ENCODE peak calls at places on chromosomes 1 and 21, in seven cellular contexts. H is PC-9; T is fibroblast of mammary gland; Q is astrocyte of the spinal cord; Z is CD8-positive, alpha-beta T cell; O is body of pancreas; R is lung. W is an unnamed sample.

GRCh38 chr1:21100496-21100895 is 76.2 kb downstream of the EIF4G3 start:
- DNase-seq in H (no peak), Z (no peak), Q (no peak), R (no peak), O (no peak), T (peak), W (peak)

GRCh38 chr1:201876148-201876547 is 12.6 kb upstream of the SHISA4 start:
- DNase-seq in T (peak), H (no peak), Q (no peak), Z (no peak), O (no peak), R (no peak), W (peak)

GRCh38 chr1:223665592-223666312 is at the start of gene CAPN8:
- DNase-seq in Q (no peak), Z (no peak), O (peak), H (peak), R (peak), T (no peak), W (no peak)

GRCh38 chr1:244052728-244053312 is 1.7 kb downstream of the ZBTB18 start:
- DNase-seq in Q (no peak), Z (no peak), T (no peak), O (no peak), H (no peak), R (no peak), W (no peak)

GRCh38 chr21:15660424-15660805 is 69.4 kb upstream of the USP25 start:
- DNase-seq in O (no peak), H (no peak), Z (no peak), T (no peak), Q (no peak), R (no peak), W (no peak)

GRCh38 chr1:33301273-33301984 is 19.5 kb downstream of the A3GALT2 start:
- DNase-seq in R (no peak), T (peak), Z (no peak), O (no peak), H (no peak), Q (no peak), W (peak)

GRCh38 chr1:89454845-89455521 is 69.6 kb upstream of the LRRC8B start:
- DNase-seq in H (peak), Q (peak), O (peak), Z (peak), R (no peak), T (peak), W (peak)

GRCh38 chr1:11653101-11653601 is 1.1 kb downstream of the FBXO2 start:
- DNase-seq in T (no peak), Q (no peak), R (no peak), Z (no peak), O (peak), H (peak), W (no peak)

GRCh38 chr1:94529416-94529815 is 12.1 kb downstream of the F3 start:
- DNase-seq in Z (no peak), R (no peak), Q (no peak), O (no peak), T (no peak), H (no peak), W (no peak)

GRCh38 chr21:45326169-45326833 is 38.6 kb upstream of the POFUT2 start:
- DNase-seq in R (no peak), O (no peak), Z (no peak), H (no peak), Q (no peak), T (peak), W (no peak)

GRCh38 chr1:17540255-17541001 is 930 bp downstream of the ARHGEF10L start:
- DNase-seq in Q (peak), O (peak), H (no peak), R (no peak), Z (no peak), T (no peak), W (peak)

GRCh38 chr1:36669297-36669696 is 186.6 kb upstream of the CSF3R start:
- DNase-seq in Q (no peak), Z (no peak), T (no peak), R (no peak), O (no peak), H (no peak), W (no peak)

GRCh38 chr1:7261490-7261889 is 476.2 kb downstream of the CAMTA1 start:
- DNase-seq in O (no peak), H (no peak), T (no peak), Q (no peak), R (no peak), Z (no peak), W (no peak)

GRCh38 chr1:193676996-193677569 is 490.7 kb upstream of the B3GALT2 start:
- DNase-seq in H (no peak), R (no peak), Q (no peak), T (no peak), Z (no peak), O (no peak), W (no peak)

GRCh38 chr1:29812397-29813135 is 576.2 kb downstream of the PTPRU start:
- DNase-seq in Q (no peak), Z (no peak), O (no peak), H (no peak), R (no peak), T (no peak), W (no peak)

GRCh38 chr1:19606817-19607706 is 37.0 kb upstream of the NBL1 start:
- DNase-seq in Z (peak), H (no peak), T (no peak), O (no peak), Q (peak), R (no peak), W (no peak)

GRCh38 chr1:173297798-173298391 is 90.8 kb upstream of the TNFSF4 start:
- DNase-seq in O (no peak), Z (no peak), Q (peak), H (no peak), T (no peak), R (no peak), W (no peak)

GRCh38 chr21:42632771-42633690 is 20.4 kb upstream of the PDE9A start:
- DNase-seq in T (no peak), R (no peak), H (no peak), Z (no peak), O (no peak), Q (no peak), W (no peak)

DNA sequence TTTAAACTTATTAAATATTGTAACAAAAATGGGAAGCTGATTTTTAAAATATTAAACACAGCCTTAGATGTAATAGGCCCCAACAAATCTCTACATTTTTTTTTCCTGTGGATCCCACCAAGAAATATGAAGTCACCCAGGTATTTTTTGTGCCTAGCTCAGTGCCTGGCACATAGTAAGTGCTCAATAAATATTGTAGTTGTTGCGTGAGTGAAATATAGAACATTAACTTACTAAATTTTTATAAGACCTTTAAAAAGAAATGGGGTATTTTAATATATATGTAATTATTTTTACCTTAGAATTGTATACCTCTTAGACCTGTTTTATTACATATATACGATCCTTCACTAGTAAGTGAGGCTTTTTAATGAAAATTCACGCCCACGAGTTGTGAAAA is 569 bp upstream of the DNAH14 start:
- DNase-seq in O (no peak), R (no peak), H (no peak), Q (no peak), Z (no peak), T (no peak), W (no peak)
- TF ChIP-seq CTCF in O (no peak), R (no peak), H (no peak), Q (no peak), Z (no peak), T (no peak), W (no peak)

GRCh38 chr1:157077394-157077793 is 22.2 kb downstream of the ETV3L start:
- DNase-seq in H (no peak), T (no peak), R (no peak), O (no peak), Z (no peak), Q (no peak), W (no peak)

GRCh38 chr1:157069596-157069995 is 24.1 kb upstream of the ARHGEF11 start:
- DNase-seq in Q (no peak), T (no peak), Z (no peak), H (no peak), R (no peak), O (no peak), W (no peak)

DNA sequence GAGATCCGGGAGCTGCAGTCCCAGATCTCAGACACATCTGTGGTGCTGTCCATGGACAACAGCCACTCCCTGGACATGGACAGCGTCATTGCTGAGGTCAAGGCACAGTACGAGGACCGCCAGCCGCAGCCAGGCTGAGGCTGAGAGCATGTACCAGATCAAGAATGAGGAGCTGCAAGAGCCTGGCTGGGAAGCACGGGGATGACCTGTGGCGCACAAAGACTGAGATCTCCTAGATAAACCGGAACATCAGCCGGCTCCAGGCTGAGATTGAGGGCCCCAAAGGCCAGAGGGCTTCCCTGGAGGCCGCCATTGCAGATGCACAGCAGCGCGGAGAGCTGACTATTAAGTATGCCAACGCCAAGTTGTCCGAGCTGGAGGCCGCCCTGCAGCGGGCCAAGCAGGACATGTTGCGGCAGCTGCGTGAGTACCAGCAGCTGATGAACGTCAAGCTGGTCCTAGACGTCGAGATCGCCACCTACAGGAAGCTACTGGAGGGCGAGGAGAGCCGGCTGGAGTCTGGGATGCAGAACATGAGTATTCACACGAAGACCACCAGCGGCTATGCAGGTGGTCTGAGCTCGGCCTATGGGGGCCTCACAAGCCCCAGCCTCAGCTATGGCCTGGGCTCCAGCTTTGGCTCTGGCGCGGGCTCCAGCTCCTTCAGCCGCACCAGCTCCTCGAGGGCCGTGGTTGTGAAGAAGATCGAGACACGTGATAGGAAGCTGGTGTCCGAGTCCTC is 25.5 kb downstream of the ETV3L start:
- DNase-seq in O (peak), H (peak), Q (peak), R (peak), Z (peak), T (peak), W (peak)
- H3K4me3 ChIP-seq in O (no peak), H (no peak), Q (no peak), R (no peak), Z (no peak), T (peak), W (no peak)

GRCh38 chr21:26969971-26970725 is 3.3 kb upstream of the ADAMTS5 start:
- DNase-seq in Q (no peak), H (no peak), O (no peak), R (no peak), T (peak), Z (no peak), W (no peak)
- TF ChIP-seq CTCF in Q (no peak), H (no peak), O (no peak), R (no peak), T (no peak), Z (no peak), W (no peak)

GRCh38 chr1:76291186-76291585 is 216.6 kb downstream of the ST6GALNAC3 start:
- DNase-seq in Q (no peak), Z (no peak), H (no peak), R (no peak), T (no peak), O (no peak), W (no peak)

GRCh38 chr1:76288758-76289483 is 214.4 kb downstream of the ST6GALNAC3 start:
- DNase-seq in H (no peak), R (no peak), Q (no peak), Z (no peak), T (no peak), O (no peak), W (no peak)

GRCh38 chr1:76291737-76292136 is 217.2 kb downstream of the ST6GALNAC3 start:
- DNase-seq in R (no peak), Q (no peak), H (no peak), Z (no peak), T (no peak), O (no peak), W (no peak)

GRCh38 chr1:76287917-76288316 is 213.4 kb downstream of the ST6GALNAC3 start:
- DNase-seq in H (no peak), T (no peak), Z (no peak), O (no peak), R (no peak), Q (no peak), W (no peak)

GRCh38 chr1:76289692-76290091 is 215.1 kb downstream of the ST6GALNAC3 start:
- DNase-seq in O (no peak), H (no peak), Z (no peak), Q (no peak), T (no peak), R (no peak), W (no peak)
- H3K4me3 ChIP-seq in O (no peak), H (no peak), Z (no peak), Q (no peak), T (no peak), R (no peak), W (no peak)